ENCODE peak calls at places on chromosomes 4 and X, in seven cellular contexts. W, L, U, G, B, C and D are unnamed samples.

GRCh38 chrX:38817004-38817703 is 15.9 kb downstream of the MID1IP1 start:
- DNase-seq in W (peak; percentile 33), U (peak; percentile 43), C (no peak), B (no peak), L (peak; percentile 67), G (peak; percentile 54), D (no peak)

GRCh38 chr4:182806259-182807252 is 110.6 kb downstream of the DCTD start:
- DNase-seq in C (peak; percentile 76), W (peak; percentile 85), L (peak; percentile 87), U (peak; percentile 59), G (peak; percentile 75), B (peak; percentile 43), D (peak; percentile 85)

GRCh38 chrX:10077425-10078188 is 79.2 kb upstream of the CLCN4 start:
- DNase-seq in G (peak; percentile 82), B (no peak), L (peak; percentile 16), C (no peak), U (peak; percentile 83), W (no peak), D (no peak)

GRCh38 chr4:47839259-47839658 is 1.4 kb upstream of the CORIN start:
- DNase-seq in U (peak; percentile 62), L (peak; percentile 45), C (peak; percentile 56), W (no peak), G (peak; percentile 49), B (no peak), D (no peak)

GRCh38 chrX:140701480-140701879 is 8.1 kb upstream of the LINC00632 start:
- DNase-seq in B (no peak), U (peak; percentile 37), W (no peak), G (peak; percentile 48), C (peak; percentile 6), L (no peak), D (no peak)

GRCh38 chrX:109926743-109927662 is 75.9 kb upstream of the TMEM164 start:
- DNase-seq in U (no peak), W (no peak), G (no peak), L (no peak), B (no peak), C (no peak), D (no peak)

GRCh38 chr4:142893012-142893411 is 46.9 kb upstream of the INPP4B start:
- DNase-seq in G (no peak), C (peak; percentile 64), B (no peak), L (no peak), U (no peak), W (no peak), D (no peak)

GRCh38 chr4:40525811-40526598 is 103.7 kb downstream of the RBM47 start:
- DNase-seq in B (peak; percentile 38), U (peak; percentile 88), L (peak; percentile 93), G (peak; percentile 90), W (peak; percentile 70), C (peak; percentile 76), D (no peak)

GRCh38 chr4:4784379-4784778 is 75.1 kb upstream of the MSX1 start:
- DNase-seq in G (no peak), L (peak; percentile 43), W (no peak), B (no peak), C (no peak), U (no peak), D (no peak)

GRCh38 chr4:112510468-112511293 is 5.3 kb downstream of the NEUROG2 start:
- DNase-seq in B (no peak), G (no peak), L (peak; percentile 80), U (no peak), C (no peak), W (peak; percentile 54), D (no peak)

GRCh38 chrX:131067846-131068745 is 9.9 kb downstream of the ARHGAP36 start:
- DNase-seq in C (no peak), B (no peak), G (no peak), U (no peak), W (peak; percentile 45), L (no peak), D (no peak)

GRCh38 chr4:185711764-185712163 is 100.2 kb downstream of the SORBS2 start:
- DNase-seq in W (no peak), G (peak; percentile 12), L (no peak), B (no peak), U (peak; percentile 8), C (no peak), D (no peak)

GRCh38 chr4:83112678-83113428 is 1.7 kb downstream of the PLAC8 start:
- DNase-seq in C (peak; percentile 98), B (no peak), W (no peak), L (no peak), G (peak; percentile 71), U (peak; percentile 12), D (no peak)

GRCh38 chr4:83362492-83363329 is 28.1 kb upstream of the HPSE start:
- DNase-seq in L (peak; percentile 19), U (peak; percentile 34), W (no peak), B (no peak), G (peak; percentile 38), C (peak; percentile 21), D (no peak)

GRCh38 chr4:110508827-110509446 is 33.0 kb downstream of the ENPEP start:
- DNase-seq in L (peak; percentile 25), W (no peak), B (no peak), U (peak; percentile 46), C (peak; percentile 66), G (peak; percentile 51), D (no peak)

GRCh38 chrX:138917781-138918180 is 206.3 kb upstream of the FGF13 start:
- DNase-seq in W (no peak), G (no peak), U (peak; percentile 0), L (no peak), C (no peak), B (no peak), D (no peak)

GRCh38 chr4:119209077-119209476 is 3.4 kb upstream of the USP53 start:
- DNase-seq in W (no peak), L (peak; percentile 86), U (peak; percentile 96), G (peak; percentile 96), C (peak; percentile 88), B (no peak), D (no peak)

GRCh38 chr4:1051472-1051871 is 40.0 kb downstream of the FGFRL1 start:
- DNase-seq in W (peak; percentile 17), C (no peak), B (no peak), G (no peak), U (no peak), L (no peak), D (no peak)

GRCh38 chr4:22556411-22556969 is 40.6 kb upstream of the ADGRA3 start:
- DNase-seq in L (no peak), C (no peak), W (no peak), B (no peak), G (no peak), U (no peak), D (no peak)

GRCh38 chrX:17376381-17377046 is 1.5 kb downstream of the NHS start:
- DNase-seq in U (no peak), L (peak; percentile 47), G (no peak), C (peak; percentile 51), W (no peak), B (no peak), D (peak; percentile 2)

GRCh38 chrX:8849945-8850344 is 48.8 kb upstream of the FAM9A start:
- DNase-seq in U (no peak), W (no peak), G (no peak), C (no peak), L (peak; percentile 19), B (no peak), D (no peak)

GRCh38 chr4:185592845-185593488 is 57.7 kb upstream of the PDLIM3 start:
- DNase-seq in B (no peak), W (no peak), U (no peak), G (peak; percentile 39), L (peak; percentile 53), C (peak; percentile 43), D (no peak)

GRCh38 chr4:161252520-161253141 is 911.2 kb downstream of the FSTL5 start:
- DNase-seq in W (no peak), C (peak; percentile 64), G (peak; percentile 33), B (no peak), L (peak; percentile 30), U (peak; percentile 0), D (no peak)

GRCh38 chrX:148537556-148538182 is 37.3 kb downstream of the AFF2 start:
- DNase-seq in B (no peak), W (no peak), C (no peak), G (no peak), U (no peak), L (peak; percentile 20), D (no peak)

GRCh38 chr4:168484626-168485025 is 4.3 kb upstream of the DDX60L start:
- DNase-seq in L (no peak), G (peak; percentile 77), C (peak; percentile 80), B (no peak), W (no peak), U (peak; percentile 91), D (no peak)

GRCh38 chrX:132490086-132490419 is 1.2 kb upstream of the MBNL3 start:
- DNase-seq in U (no peak), W (no peak), B (no peak), G (no peak), L (peak; percentile 10), C (peak; percentile 6), D (no peak)

GRCh38 chr4:149708513-149709175 is 107.0 kb downstream of the IQCM start:
- DNase-seq in W (no peak), U (peak; percentile 46), B (no peak), C (no peak), G (peak; percentile 50), L (no peak), D (no peak)

DNA sequence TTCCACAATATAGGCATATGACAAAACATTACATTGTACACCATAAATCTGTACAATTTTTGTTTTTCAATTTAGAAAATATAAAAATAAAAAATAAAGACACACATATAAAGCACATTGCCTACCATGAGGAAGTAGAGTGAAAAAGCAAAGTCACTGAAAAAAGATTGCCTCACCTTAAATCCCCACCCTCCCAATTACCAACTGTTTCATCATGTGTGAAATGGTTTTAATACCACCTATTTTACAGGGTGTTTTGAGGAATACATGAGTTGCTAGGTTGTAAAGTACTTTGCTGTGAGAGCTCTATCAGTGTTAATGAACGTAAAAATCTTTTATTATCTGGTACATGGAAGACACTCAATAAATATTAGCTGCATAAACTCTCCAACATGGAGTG is 373.6 kb upstream of the NDST3 start:
- DNase-seq in C (no peak), L (peak; percentile 51), U (no peak), B (no peak), W (no peak), G (no peak), D (no peak)
- H2AK5ac ChIP-seq in C (no peak overlapping the region), L (no peak overlapping the region), U (no peak overlapping the region), B (no peak overlapping the region), W (no peak overlapping the region), G (no peak overlapping the region), D (no peak overlapping the region)

GRCh38 chr4:90215286-90215685 is 88.1 kb downstream of the CCSER1 start:
- DNase-seq in W (no peak), B (no peak), U (no peak), G (no peak), L (no peak), C (peak; percentile 95), D (no peak)
- H3K4ac ChIP-seq in W (no peak overlapping the region), B (no peak overlapping the region), U (no peak overlapping the region), G (no peak overlapping the region), L (no peak overlapping the region), C (no peak overlapping the region), D (no peak overlapping the region)

GRCh38 chr4:178090640-178091411 is 648.6 kb upstream of the AGA start:
- DNase-seq in G (no peak), B (no peak), U (no peak), L (no peak), C (no peak), W (peak; percentile 75), D (no peak)
- H2AK5ac ChIP-seq in G (no peak overlapping the region), B (no peak overlapping the region), U (no peak overlapping the region), L (no peak overlapping the region), C (no peak overlapping the region), W (no peak overlapping the region), D (peak overlapping the region; percentile 89)

GRCh38 chrX:119186194-119186593 is 49.9 kb upstream of the PGRMC1 start:
- DNase-seq in B (no peak), U (no peak), G (no peak), C (no peak), W (no peak), L (no peak), D (no peak)
- H3K4ac ChIP-seq in B (no peak overlapping the region), U (no peak overlapping the region), G (no peak overlapping the region), C (no peak overlapping the region), W (no peak overlapping the region), L (no peak overlapping the region), D (no peak overlapping the region)